ENCODE peak calls at places on chromosomes 16 and 17, in nine cellular contexts. H, F, Z, N, W, O, I, M and A are unnamed samples.

GRCh38 chr17:56891751-56892150 is 22.1 kb downstream of the TRIM25 start:
- DNase-seq in H (peak; percentile 47), F (no peak), Z (no peak), N (peak; percentile 21), W (no peak), O (peak; percentile 36), I (peak; percentile 41), M (peak; percentile 37), A (peak; percentile 83)

GRCh38 chr16:87635541-87636049 is 33.3 kb downstream of the JPH3 start:
- DNase-seq in H (peak; percentile 46), F (peak; percentile 78), Z (peak; percentile 49), N (peak; percentile 71), W (peak; percentile 50), O (peak; percentile 66), I (peak; percentile 69), M (peak; percentile 54), A (peak; percentile 84)

GRCh38 chr17:74920306-74920620 is 2.8 kb downstream of the USH1G start:
- DNase-seq in H (no peak), F (no peak), Z (no peak), N (no peak), W (no peak), O (no peak), I (no peak), M (no peak), A (no peak)

GRCh38 chr17:28498652-28499365 is 7.3 kb upstream of the FOXN1 start:
- DNase-seq in H (no peak), F (no peak), Z (no peak), N (no peak), W (no peak), O (no peak), I (no peak), M (no peak), A (no peak)

GRCh38 chr17:39702901-39703893 is 3.3 kb downstream of the ERBB2 start:
- DNase-seq in H (no peak), F (no peak), Z (peak; percentile 18), N (no peak), W (peak; percentile 22), O (no peak), I (no peak), M (no peak), A (no peak)

GRCh38 chr17:10821770-10822169 is 16.1 kb downstream of the PIRT start:
- DNase-seq in H (no peak), F (no peak), Z (no peak), N (no peak), W (no peak), O (no peak), I (no peak), M (no peak), A (no peak)

GRCh38 chr16:75555213-75555706 is 792 bp downstream of the TMEM231 start:
- DNase-seq in H (peak; percentile 96), F (peak; percentile 94), Z (peak; percentile 90), N (peak; percentile 93), W (peak; percentile 88), O (peak; percentile 82), I (no peak), M (peak; percentile 88), A (peak; percentile 59)

GRCh38 chr17:49388290-49388640 is 26.2 kb upstream of the ZNF652 start:
- DNase-seq in H (no peak), F (no peak), Z (no peak), N (no peak), W (no peak), O (peak; percentile 23), I (peak; percentile 64), M (no peak), A (no peak)

GRCh38 chr17:39591958-39592954 is 15.5 kb downstream of the NEUROD2 start:
- DNase-seq in H (peak; percentile 83), F (peak; percentile 44), Z (no peak), N (peak; percentile 69), W (peak; percentile 52), O (peak; percentile 41), I (no peak), M (no peak), A (no peak)

GRCh38 chr16:17359778-17360177 is 111.0 kb downstream of the XYLT1 start:
- DNase-seq in H (no peak), F (peak; percentile 60), Z (no peak), N (no peak), W (no peak), O (no peak), I (no peak), M (no peak), A (no peak)